ENCODE peak calls at places on chromosomes 13 and 19, in nine cellular contexts. D is brain microvascular endothelial cell; S is CD4-positive, alpha-beta T cell; Z is uterus; E is neural progenitor cell; I is fibroblast of lung; J is lung; H is dorsolateral prefrontal cortex; X is WERI-Rb-1. R is an unnamed sample.

GRCh38 chr13:43009506-43009905 is 13.9 kb upstream of the DNAJC15 start:
- DNase-seq in D (no peak), S (no peak), Z (no peak), E (no peak), I (peak; percentile 25), J (no peak), H (no peak), X (no peak), R (no peak)

GRCh38 chr19:634975-635652 is 1.8 kb upstream of the POLRMT start:
- DNase-seq in D (no peak), S (no peak), Z (no peak), E (no peak), I (no peak), J (no peak), H (no peak), X (no peak), R (no peak)

GRCh38 chr19:53977991-53978731 is 13.3 kb upstream of the CACNG6 start:
- DNase-seq in D (peak; percentile 91), S (no peak), Z (peak; percentile 21), E (peak; percentile 99), I (peak; percentile 90), J (peak; percentile 42), H (peak; percentile 88), X (peak; percentile 86), R (peak; percentile 25)

GRCh38 chr13:50576156-50576555 is 267.3 kb downstream of the DLEU7 start:
- DNase-seq in D (no peak), S (no peak), Z (no peak), E (no peak), I (no peak), J (peak; percentile 42), H (no peak), X (no peak), R (no peak)

GRCh38 chr13:78137404-78138142 is 218.9 kb upstream of the EDNRB start:
- DNase-seq in D (peak; percentile 53), S (no peak), Z (no peak), E (peak; percentile 84), I (peak; percentile 59), J (peak; percentile 33), H (no peak), X (peak; percentile 9), R (peak; percentile 66)

GRCh38 chr19:56837492-56837891 is 3.0 kb downstream of the PEG3 start:
- DNase-seq in D (peak; percentile 20), S (no peak), Z (peak; percentile 79), E (no peak), I (no peak), J (peak; percentile 72), H (peak; percentile 86), X (peak; percentile 78), R (no peak)

GRCh38 chr13:32537580-32538233 is 888 bp downstream of the N4BP2L2 start:
- DNase-seq in D (no peak), S (peak; percentile 43), Z (peak; percentile 29), E (no peak), I (peak; percentile 7), J (no peak), H (no peak), X (peak; percentile 10), R (no peak)

GRCh38 chr13:27583645-27584044 is 36.7 kb downstream of the LNX2 start:
- DNase-seq in D (peak; percentile 39), S (no peak), Z (no peak), E (no peak), I (peak; percentile 39), J (no peak), H (no peak), X (no peak), R (no peak)

GRCh38 chr13:19795956-19796355 is 13.2 kb upstream of the PSPC1 start:
- DNase-seq in D (no peak), S (no peak), Z (no peak), E (no peak), I (no peak), J (no peak), H (no peak), X (no peak), R (no peak)

GRCh38 chr13:91785435-91786137 is 387.2 kb downstream of the GPC5 start:
- DNase-seq in D (no peak), S (no peak), Z (no peak), E (no peak), I (no peak), J (no peak), H (no peak), X (peak; percentile 36), R (no peak)

GRCh38 chr13:42720116-42720857 is 61.1 kb upstream of the FAM216B start:
- DNase-seq in D (peak; percentile 98), S (no peak), Z (peak; percentile 56), E (no peak), I (peak; percentile 95), J (no peak), H (no peak), X (no peak), R (peak; percentile 94)

DNA sequence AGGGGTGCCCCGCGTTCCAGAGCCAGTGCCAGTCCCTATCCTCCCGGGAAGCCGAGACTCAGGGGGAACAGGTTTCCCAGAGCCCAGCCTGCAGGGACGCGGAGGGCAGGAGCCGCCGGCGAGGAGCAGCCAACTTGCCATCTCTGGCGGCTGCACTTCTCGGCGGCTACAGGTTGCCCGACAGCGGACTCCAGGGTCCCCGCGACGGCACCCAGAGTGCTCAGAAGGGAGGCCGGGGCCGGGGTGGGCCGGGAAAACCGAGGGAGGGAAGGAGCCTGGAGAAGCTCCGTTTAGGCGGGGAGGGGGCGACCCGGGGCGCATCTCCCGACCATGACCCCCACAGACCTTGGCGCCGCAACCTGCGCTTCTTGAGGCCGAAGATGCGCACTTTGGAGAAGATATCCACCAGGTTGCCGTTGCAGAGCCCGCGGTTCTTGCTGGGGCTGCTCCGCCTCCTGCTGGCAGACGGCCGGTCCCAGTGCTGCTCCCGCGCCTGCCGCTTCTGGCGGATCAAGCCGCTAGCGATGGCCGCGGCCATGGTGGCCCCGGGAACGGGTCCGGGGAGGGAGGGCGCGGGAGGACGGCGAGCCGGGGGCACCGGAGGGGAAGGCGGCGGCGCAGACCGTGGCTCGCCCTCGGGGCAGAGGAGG is 463.8 kb downstream of the ITGBL1 start:
- DNase-seq in D (peak; percentile 4), S (no peak), Z (no peak), E (peak; percentile 84), I (peak; percentile 14), J (no peak), H (no peak), X (peak; percentile 89), R (no peak)
- H3K27me3 ChIP-seq in D (peaks cover 51% of the 10 kb centered on the region), S (peaks cover 61% of the 10 kb centered on the region), Z (no peaks in the 10 kb centered on the region), E (peaks cover 100% of the 10 kb centered on the region), I (peaks cover 41% of the 10 kb centered on the region), J (peaks cover 25% of the 10 kb centered on the region), H (peaks cover 52% of the 10 kb centered on the region), X (peaks cover 16% of the 10 kb centered on the region), R (peaks cover 68% of the 10 kb centered on the region)

GRCh38 chr19:55173717-55174409 is 6.2 kb downstream of the SYT5 start:
- DNase-seq in D (peak; percentile 62), S (no peak), Z (peak; percentile 50), E (peak; percentile 89), I (peak; percentile 43), J (no peak), H (no peak), X (peak; percentile 95), R (peak; percentile 49)

GRCh38 chr19:55174425-55175116 is 5.5 kb downstream of the SYT5 start:
- DNase-seq in D (no peak), S (no peak), Z (no peak), E (no peak), I (no peak), J (no peak), H (no peak), X (no peak), R (no peak)

GRCh38 chr19:55172741-55173140 is 6.3 kb upstream of the DNAAF3 start:
- DNase-seq in D (peak; percentile 62), S (no peak), Z (no peak), E (no peak), I (peak; percentile 66), J (no peak), H (no peak), X (no peak), R (peak; percentile 66)

GRCh38 chr19:55171440-55171839 is 5.0 kb upstream of the DNAAF3 start:
- DNase-seq in D (no peak), S (no peak), Z (no peak), E (no peak), I (no peak), J (no peak), H (no peak), X (no peak), R (no peak)

GRCh38 chr19:55173186-55173716 is 6.8 kb upstream of the DNAAF3 start:
- DNase-seq in D (no peak), S (no peak), Z (no peak), E (no peak), I (no peak), J (no peak), H (no peak), X (no peak), R (no peak)
- H3K27me3 ChIP-seq in D (no peaks in the 10 kb centered on the region), S (peaks cover 71% of the 10 kb centered on the region), Z (peaks cover 20% of the 10 kb centered on the region), E (peaks cover 91% of the 10 kb centered on the region), I (peaks cover 14% of the 10 kb centered on the region), J (peaks cover 9% of the 10 kb centered on the region), H (peaks cover 91% of the 10 kb centered on the region), X (no peaks in the 10 kb centered on the region), R (no peaks in the 10 kb centered on the region)

GRCh38 chr19:40597329-40597838 is 3.8 kb upstream of the LTBP4 start:
- DNase-seq in D (no peak), S (no peak), Z (no peak), E (no peak), I (no peak), J (no peak), H (no peak), X (no peak), R (no peak)

GRCh38 chr19:40594657-40595077 is 6.5 kb upstream of the LTBP4 start:
- DNase-seq in D (peak; percentile 44), S (no peak), Z (no peak), E (no peak), I (peak; percentile 75), J (no peak), H (no peak), X (no peak), R (no peak)

GRCh38 chr19:40598121-40598917 is 2.9 kb upstream of the LTBP4 start:
- DNase-seq in D (peak; percentile 81), S (peak; percentile 87), Z (peak; percentile 93), E (peak; percentile 96), I (peak; percentile 82), J (peak; percentile 89), H (peak; percentile 85), X (peak; percentile 93), R (peak; percentile 50)

GRCh38 chr19:40598918-40599307 is 2.3 kb upstream of the LTBP4 start:
- DNase-seq in D (no peak), S (no peak), Z (no peak), E (no peak), I (no peak), J (no peak), H (no peak), X (no peak), R (no peak)

GRCh38 chr19:40596608-40597328 is 4.4 kb upstream of the LTBP4 start:
- DNase-seq in D (no peak), S (no peak), Z (peak; percentile 78), E (peak; percentile 84), I (peak; percentile 60), J (peak; percentile 48), H (no peak), X (peak; percentile 88), R (no peak)
- H3K27me3 ChIP-seq in D (no peaks in the 10 kb centered on the region), S (peaks cover 52% of the 10 kb centered on the region), Z (no peaks in the 10 kb centered on the region), E (peaks cover 57% of the 10 kb centered on the region), I (peaks cover 2% of the 10 kb centered on the region), J (no peaks in the 10 kb centered on the region), H (peaks cover 6% of the 10 kb centered on the region), X (no peaks in the 10 kb centered on the region), R (peaks cover 51% of the 10 kb centered on the region)

GRCh38 chr13:95074820-95075219 is 226.4 kb downstream of the ABCC4 start:
- DNase-seq in D (no peak), S (no peak), Z (no peak), E (no peak), I (no peak), J (no peak), H (no peak), X (no peak), R (no peak)

GRCh38 chr13:95075506-95075905 is 225.7 kb downstream of the ABCC4 start:
- DNase-seq in D (no peak), S (no peak), Z (no peak), E (no peak), I (no peak), J (no peak), H (no peak), X (no peak), R (no peak)

GRCh38 chr13:95073826-95074345 is 227.4 kb downstream of the ABCC4 start:
- DNase-seq in D (no peak), S (no peak), Z (no peak), E (no peak), I (peak; percentile 49), J (no peak), H (no peak), X (no peak), R (no peak)
- H3K27me3 ChIP-seq in D (no peaks in the 10 kb centered on the region), S (no peaks in the 10 kb centered on the region), Z (no peaks in the 10 kb centered on the region), E (no peaks in the 10 kb centered on the region), I (no peaks in the 10 kb centered on the region), J (no peaks in the 10 kb centered on the region), H (no peaks in the 10 kb centered on the region), X (no peaks in the 10 kb centered on the region), R (no peaks in the 10 kb centered on the region)